ENCODE peak calls at places on chromosomes 13 and 19, in nine cellular contexts. One of them, this sample, is unnamed.
A peak's percentile ranks its signal among the peaks of the same experiment; 100 is the strongest.

GRCh38 chr19:30225615-30226463 is 146.3 kb upstream of the ZNF536 start:
- DNase-seq in hepatocyte: peak; percentile 33
- DNase-seq in cardiac muscle cell: no peak
- DNase-seq in fibroblast of lung: no peak
- DNase-seq in brain microvascular endothelial cell: no peak
- DNase-seq in prostate gland: no peak
- DNase-seq in CD4-positive, alpha-beta T cell: no peak
- DNase-seq in substantia nigra: no peak
- DNase-seq in heart left ventricle: no peak
- DNase-seq in this sample: no peak

GRCh38 chr13:97367016-97367415 is 67.0 kb upstream of the RAP2A start:
- DNase-seq in hepatocyte: no peak
- DNase-seq in fibroblast of lung: peak; percentile 79
- DNase-seq in CD4-positive, alpha-beta T cell: no peak
- DNase-seq in cardiac muscle cell: no peak
- DNase-seq in substantia nigra: no peak
- DNase-seq in heart left ventricle: no peak
- DNase-seq in brain microvascular endothelial cell: peak; percentile 68
- DNase-seq in prostate gland: no peak
- DNase-seq in this sample: no peak

GRCh38 chr19:4474504-4475136 is 2.5 kb downstream of the HDGFL2 start:
- DNase-seq in substantia nigra: no peak
- DNase-seq in fibroblast of lung: peak; percentile 64
- DNase-seq in brain microvascular endothelial cell: peak; percentile 52
- DNase-seq in heart left ventricle: no peak
- DNase-seq in CD4-positive, alpha-beta T cell: no peak
- DNase-seq in hepatocyte: peak; percentile 81
- DNase-seq in prostate gland: no peak
- DNase-seq in cardiac muscle cell: peak; percentile 88
- DNase-seq in this sample: no peak

GRCh38 chr19:29211562-29212416 is 1.2 kb downstream of the UQCRFS1 start:
- DNase-seq in heart left ventricle: no peak
- DNase-seq in fibroblast of lung: peak; percentile 19
- DNase-seq in prostate gland: no peak
- DNase-seq in hepatocyte: peak; percentile 24
- DNase-seq in cardiac muscle cell: peak; percentile 17
- DNase-seq in substantia nigra: no peak
- DNase-seq in brain microvascular endothelial cell: peak; percentile 9
- DNase-seq in CD4-positive, alpha-beta T cell: no peak
- DNase-seq in this sample: no peak

GRCh38 chr13:59447846-59448620 is 715.7 kb downstream of the DIAPH3 start:
- DNase-seq in CD4-positive, alpha-beta T cell: no peak
- DNase-seq in substantia nigra: no peak
- DNase-seq in brain microvascular endothelial cell: peak; percentile 75
- DNase-seq in hepatocyte: no peak
- DNase-seq in cardiac muscle cell: no peak
- DNase-seq in prostate gland: no peak
- DNase-seq in fibroblast of lung: peak; percentile 32
- DNase-seq in heart left ventricle: no peak
- DNase-seq in this sample: no peak

GRCh38 chr13:104984296-104984818 is 1551.1 kb downstream of the EFNB2 start:
- DNase-seq in substantia nigra: no peak
- DNase-seq in prostate gland: no peak
- DNase-seq in cardiac muscle cell: peak; percentile 72
- DNase-seq in hepatocyte: peak; percentile 49
- DNase-seq in fibroblast of lung: peak; percentile 72
- DNase-seq in CD4-positive, alpha-beta T cell: peak; percentile 1
- DNase-seq in heart left ventricle: peak; percentile 41
- DNase-seq in brain microvascular endothelial cell: peak; percentile 81
- DNase-seq in this sample: peak; percentile 63

GRCh38 chr13:31827707-31828106 is 88.4 kb downstream of the RXFP2 start:
- DNase-seq in fibroblast of lung: no peak
- DNase-seq in substantia nigra: no peak
- DNase-seq in heart left ventricle: no peak
- DNase-seq in hepatocyte: no peak
- DNase-seq in prostate gland: no peak
- DNase-seq in CD4-positive, alpha-beta T cell: no peak
- DNase-seq in cardiac muscle cell: peak; percentile 84
- DNase-seq in brain microvascular endothelial cell: no peak
- DNase-seq in this sample: no peak

GRCh38 chr19:33434090-33434885 is 60.8 kb downstream of the CEBPG start:
- DNase-seq in hepatocyte: no peak
- DNase-seq in fibroblast of lung: no peak
- DNase-seq in CD4-positive, alpha-beta T cell: no peak
- DNase-seq in prostate gland: no peak
- DNase-seq in cardiac muscle cell: no peak
- DNase-seq in substantia nigra: no peak
- DNase-seq in brain microvascular endothelial cell: no peak
- DNase-seq in heart left ventricle: no peak
- DNase-seq in this sample: peak; percentile 27

GRCh38 chr19:57664269-57665127 is 4.2 kb upstream of the ZSCAN4 start:
- DNase-seq in heart left ventricle: peak; percentile 69
- DNase-seq in CD4-positive, alpha-beta T cell: no peak
- DNase-seq in hepatocyte: peak; percentile 78
- DNase-seq in cardiac muscle cell: peak; percentile 88
- DNase-seq in fibroblast of lung: peak; percentile 52
- DNase-seq in brain microvascular endothelial cell: peak; percentile 2
- DNase-seq in prostate gland: peak; percentile 14
- DNase-seq in substantia nigra: no peak
- DNase-seq in this sample: peak; percentile 69

GRCh38 chr13:21034602-21035190 is 26.7 kb downstream of the LATS2 start:
- DNase-seq in cardiac muscle cell: peak; percentile 23
- DNase-seq in hepatocyte: no peak
- DNase-seq in CD4-positive, alpha-beta T cell: no peak
- DNase-seq in fibroblast of lung: no peak
- DNase-seq in substantia nigra: no peak
- DNase-seq in brain microvascular endothelial cell: peak; percentile 41
- DNase-seq in prostate gland: no peak
- DNase-seq in heart left ventricle: no peak
- DNase-seq in this sample: peak; percentile 79

GRCh38 chr19:38388310-38389100 is at the start of gene SPRED3:
- DNase-seq in prostate gland: peak; percentile 36
- DNase-seq in hepatocyte: peak; percentile 77
- DNase-seq in heart left ventricle: no peak
- DNase-seq in cardiac muscle cell: peak; percentile 73
- DNase-seq in fibroblast of lung: peak; percentile 70
- DNase-seq in CD4-positive, alpha-beta T cell: no peak
- DNase-seq in substantia nigra: no peak
- DNase-seq in brain microvascular endothelial cell: no peak
- DNase-seq in this sample: peak; percentile 74

GRCh38 chr13:21319869-21320641 is 139.0 kb downstream of the ZDHHC20 start:
- DNase-seq in fibroblast of lung: no peak
- DNase-seq in cardiac muscle cell: no peak
- DNase-seq in substantia nigra: no peak
- DNase-seq in CD4-positive, alpha-beta T cell: no peak
- DNase-seq in prostate gland: no peak
- DNase-seq in heart left ventricle: no peak
- DNase-seq in brain microvascular endothelial cell: no peak
- DNase-seq in hepatocyte: no peak
- DNase-seq in this sample: no peak

GRCh38 chr19:10518444-10519361 is 1.5 kb upstream of the S1PR5 start:
- DNase-seq in prostate gland: no peak
- DNase-seq in substantia nigra: no peak
- DNase-seq in fibroblast of lung: no peak
- DNase-seq in brain microvascular endothelial cell: no peak
- DNase-seq in hepatocyte: no peak
- DNase-seq in heart left ventricle: peak; percentile 56
- DNase-seq in cardiac muscle cell: no peak
- DNase-seq in CD4-positive, alpha-beta T cell: no peak
- DNase-seq in this sample: no peak

GRCh38 chr19:3243851-3244700 is 19.6 kb downstream of the CELF5 start:
- DNase-seq in brain microvascular endothelial cell: peak; percentile 43
- DNase-seq in prostate gland: no peak
- DNase-seq in cardiac muscle cell: peak; percentile 89
- DNase-seq in substantia nigra: no peak
- DNase-seq in hepatocyte: peak; percentile 78
- DNase-seq in CD4-positive, alpha-beta T cell: peak; percentile 18
- DNase-seq in heart left ventricle: no peak
- DNase-seq in fibroblast of lung: peak; percentile 56
- DNase-seq in this sample: peak; percentile 43

GRCh38 chr19:40241809-40242384 is 15.4 kb upstream of the CCNP start:
- DNase-seq in heart left ventricle: peak; percentile 77
- DNase-seq in prostate gland: no peak
- DNase-seq in brain microvascular endothelial cell: no peak
- DNase-seq in CD4-positive, alpha-beta T cell: no peak
- DNase-seq in cardiac muscle cell: no peak
- DNase-seq in fibroblast of lung: peak; percentile 9
- DNase-seq in substantia nigra: peak; percentile 62
- DNase-seq in hepatocyte: no peak
- DNase-seq in this sample: peak; percentile 90

GRCh38 chr19:31960474-31960873 is 384.9 kb upstream of the ZNF507 start:
- DNase-seq in brain microvascular endothelial cell: no peak
- DNase-seq in substantia nigra: no peak
- DNase-seq in CD4-positive, alpha-beta T cell: no peak
- DNase-seq in hepatocyte: no peak
- DNase-seq in heart left ventricle: no peak
- DNase-seq in prostate gland: no peak
- DNase-seq in cardiac muscle cell: no peak
- DNase-seq in fibroblast of lung: peak; percentile 25
- DNase-seq in this sample: no peak
- H3K27ac ChIP-seq in brain microvascular endothelial cell: no peak overlapping the region
- H3K27ac ChIP-seq in substantia nigra: no peak overlapping the region
- H3K27ac ChIP-seq in CD4-positive, alpha-beta T cell: no peak overlapping the region
- H3K27ac ChIP-seq in hepatocyte: no peak overlapping the region
- H3K27ac ChIP-seq in heart left ventricle: no peak overlapping the region
- H3K27ac ChIP-seq in prostate gland: no peak overlapping the region
- H3K27ac ChIP-seq in cardiac muscle cell: no peak overlapping the region
- H3K27ac ChIP-seq in fibroblast of lung: no peak overlapping the region
- H3K27ac ChIP-seq in this sample: no peak overlapping the region

GRCh38 chr13:44401577-44401976 is 28.0 kb downstream of the SERP2 start:
- DNase-seq in prostate gland: no peak
- DNase-seq in heart left ventricle: no peak
- DNase-seq in fibroblast of lung: no peak
- DNase-seq in hepatocyte: no peak
- DNase-seq in substantia nigra: no peak
- DNase-seq in CD4-positive, alpha-beta T cell: no peak
- DNase-seq in brain microvascular endothelial cell: no peak
- DNase-seq in cardiac muscle cell: no peak
- DNase-seq in this sample: no peak
- H3K27ac ChIP-seq in prostate gland: peak overlapping the region; percentile 79
- H3K27ac ChIP-seq in heart left ventricle: no peak overlapping the region
- H3K27ac ChIP-seq in fibroblast of lung: no peak overlapping the region
- H3K27ac ChIP-seq in hepatocyte: no peak overlapping the region
- H3K27ac ChIP-seq in substantia nigra: no peak overlapping the region
- H3K27ac ChIP-seq in CD4-positive, alpha-beta T cell: no peak overlapping the region
- H3K27ac ChIP-seq in brain microvascular endothelial cell: no peak overlapping the region
- H3K27ac ChIP-seq in cardiac muscle cell: no peak overlapping the region
- H3K27ac ChIP-seq in this sample: no peak overlapping the region

GRCh38 chr13:47033216-47033615 is 136.4 kb upstream of the HTR2A start:
- DNase-seq in substantia nigra: no peak
- DNase-seq in brain microvascular endothelial cell: peak; percentile 50
- DNase-seq in prostate gland: no peak
- DNase-seq in heart left ventricle: no peak
- DNase-seq in CD4-positive, alpha-beta T cell: no peak
- DNase-seq in fibroblast of lung: peak; percentile 51
- DNase-seq in hepatocyte: no peak
- DNase-seq in cardiac muscle cell: no peak
- DNase-seq in this sample: no peak

GRCh38 chr13:47025791-47026419 is 129.1 kb upstream of the HTR2A start:
- DNase-seq in hepatocyte: no peak
- DNase-seq in brain microvascular endothelial cell: no peak
- DNase-seq in prostate gland: no peak
- DNase-seq in fibroblast of lung: no peak
- DNase-seq in cardiac muscle cell: no peak
- DNase-seq in substantia nigra: no peak
- DNase-seq in CD4-positive, alpha-beta T cell: no peak
- DNase-seq in heart left ventricle: no peak
- DNase-seq in this sample: peak; percentile 53

GRCh38 chr13:47027797-47028437 is 131.1 kb upstream of the HTR2A start:
- DNase-seq in brain microvascular endothelial cell: peak; percentile 17
- DNase-seq in fibroblast of lung: no peak
- DNase-seq in substantia nigra: no peak
- DNase-seq in hepatocyte: no peak
- DNase-seq in prostate gland: no peak
- DNase-seq in cardiac muscle cell: peak; percentile 46
- DNase-seq in CD4-positive, alpha-beta T cell: no peak
- DNase-seq in heart left ventricle: no peak
- DNase-seq in this sample: no peak
- H3K27ac ChIP-seq in brain microvascular endothelial cell: no peak overlapping the region
- H3K27ac ChIP-seq in fibroblast of lung: no peak overlapping the region
- H3K27ac ChIP-seq in substantia nigra: no peak overlapping the region
- H3K27ac ChIP-seq in hepatocyte: no peak overlapping the region
- H3K27ac ChIP-seq in prostate gland: no peak overlapping the region
- H3K27ac ChIP-seq in cardiac muscle cell: peak overlapping the region; percentile 71
- H3K27ac ChIP-seq in CD4-positive, alpha-beta T cell: no peak overlapping the region
- H3K27ac ChIP-seq in heart left ventricle: no peak overlapping the region
- H3K27ac ChIP-seq in this sample: no peak overlapping the region

GRCh38 chr19:17404621-17405249 is 695 bp downstream of the BST2 start:
- DNase-seq in cardiac muscle cell: no peak
- DNase-seq in fibroblast of lung: no peak
- DNase-seq in CD4-positive, alpha-beta T cell: no peak
- DNase-seq in hepatocyte: no peak
- DNase-seq in brain microvascular endothelial cell: no peak
- DNase-seq in prostate gland: no peak
- DNase-seq in substantia nigra: no peak
- DNase-seq in heart left ventricle: no peak
- DNase-seq in this sample: no peak

GRCh38 chr19:17406039-17406886 is 833 bp upstream of the BST2 start:
- DNase-seq in CD4-positive, alpha-beta T cell: no peak
- DNase-seq in prostate gland: no peak
- DNase-seq in heart left ventricle: no peak
- DNase-seq in substantia nigra: no peak
- DNase-seq in hepatocyte: no peak
- DNase-seq in cardiac muscle cell: no peak
- DNase-seq in brain microvascular endothelial cell: peak; percentile 44
- DNase-seq in fibroblast of lung: no peak
- DNase-seq in this sample: no peak

GRCh38 chr19:17404015-17404414 is 1.4 kb downstream of the BST2 start:
- DNase-seq in prostate gland: no peak
- DNase-seq in CD4-positive, alpha-beta T cell: no peak
- DNase-seq in hepatocyte: no peak
- DNase-seq in fibroblast of lung: no peak
- DNase-seq in brain microvascular endothelial cell: no peak
- DNase-seq in heart left ventricle: no peak
- DNase-seq in substantia nigra: no peak
- DNase-seq in cardiac muscle cell: no peak
- DNase-seq in this sample: no peak

GRCh38 chr19:17405250-17406038 is at the start of gene BST2:
- DNase-seq in cardiac muscle cell: peak; percentile 71
- DNase-seq in CD4-positive, alpha-beta T cell: peak; percentile 23
- DNase-seq in prostate gland: peak; percentile 40
- DNase-seq in hepatocyte: peak; percentile 52
- DNase-seq in heart left ventricle: peak; percentile 69
- DNase-seq in brain microvascular endothelial cell: peak; percentile 21
- DNase-seq in substantia nigra: no peak
- DNase-seq in fibroblast of lung: no peak
- DNase-seq in this sample: peak; percentile 78

GRCh38 chr19:17406887-17407196 is 1.4 kb upstream of the BST2 start:
- DNase-seq in prostate gland: no peak
- DNase-seq in substantia nigra: no peak
- DNase-seq in CD4-positive, alpha-beta T cell: no peak
- DNase-seq in cardiac muscle cell: no peak
- DNase-seq in fibroblast of lung: no peak
- DNase-seq in hepatocyte: no peak
- DNase-seq in brain microvascular endothelial cell: no peak
- DNase-seq in heart left ventricle: no peak
- DNase-seq in this sample: no peak
- H3K27ac ChIP-seq in prostate gland: peak overlapping the region; percentile 75
- H3K27ac ChIP-seq in substantia nigra: peak overlapping the region; percentile 63
- H3K27ac ChIP-seq in CD4-positive, alpha-beta T cell: peak overlapping the region; percentile 71
- H3K27ac ChIP-seq in cardiac muscle cell: peak overlapping the region; percentile 70
- H3K27ac ChIP-seq in fibroblast of lung: no peak overlapping the region
- H3K27ac ChIP-seq in hepatocyte: no peak overlapping the region
- H3K27ac ChIP-seq in brain microvascular endothelial cell: no peak overlapping the region
- H3K27ac ChIP-seq in heart left ventricle: peak overlapping the region; percentile 86
- H3K27ac ChIP-seq in this sample: peak overlapping the region; percentile 74

This sample was measured in right cardiac atrium.